ENCODE peak calls at places on chromosomes 3 and 15, in ten cellular contexts. E is transverse colon, N is prostate gland, Y is endothelial cell of umbilical vein, V is GM12878, A is GM12891, G is vagina, H is K562, W is suprapubic skin, P is breast epithelium. D is an unnamed sample.

GRCh38 chr3:72753495-72753894 is 94.8 kb downstream of the SHQ1 start:
- DNase-seq in E (peak; percentile 29), N (no peak), Y (no peak), V (no peak), A (no peak), G (no peak), H (no peak), W (no peak), P (no peak), D (no peak)

GRCh38 chr3:128167646-128167972 is 14.3 kb downstream of the EEFSEC start:
- DNase-seq in E (no peak), N (no peak), Y (no peak), V (no peak), A (no peak), G (no peak), H (no peak), W (no peak), P (no peak), D (no peak)

GRCh38 chr15:76285241-76285825 is 25.9 kb downstream of the ETFA start:
- DNase-seq in E (no peak), N (no peak), Y (peak; percentile 28), V (no peak), A (no peak), G (no peak), H (peak; percentile 21), W (no peak), P (no peak), D (no peak)

GRCh38 chr15:48533982-48534381 is 111.5 kb downstream of the FBN1 start:
- DNase-seq in E (no peak), N (no peak), Y (no peak), V (no peak), A (no peak), G (no peak), H (no peak), W (no peak), P (no peak), D (no peak)

GRCh38 chr3:17935217-17935616 is 192.8 kb upstream of the TBC1D5 start:
- DNase-seq in E (no peak), N (no peak), Y (no peak), V (no peak), A (no peak), G (no peak), H (no peak), W (no peak), P (no peak), D (no peak)

GRCh38 chr15:22262613-22263020 is 182.3 kb downstream of the OR4M2 start:
- DNase-seq in E (peak; percentile 46), N (no peak), Y (no peak), V (no peak), A (no peak), G (peak; percentile 71), H (no peak), W (no peak), P (no peak), D (no peak)

GRCh38 chr15:58980351-58980939 is 7.0 kb upstream of the RNF111 start:
- DNase-seq in E (no peak), N (no peak), Y (peak; percentile 59), V (no peak), A (no peak), G (no peak), H (no peak), W (no peak), P (no peak), D (no peak)

GRCh38 chr3:73060302-73060723 is 1.1 kb upstream of the EBLN2 start:
- DNase-seq in E (no peak), N (no peak), Y (no peak), V (no peak), A (no peak), G (no peak), H (no peak), W (no peak), P (no peak), D (no peak)

GRCh38 chr15:94526071-94526689 is 294.8 kb downstream of the MCTP2 start:
- DNase-seq in E (no peak), N (no peak), Y (no peak), V (no peak), A (no peak), G (no peak), H (peak; percentile 14), W (no peak), P (no peak), D (no peak)

GRCh38 chr15:55829826-55830225 is 86.9 kb upstream of the PRTG start:
- DNase-seq in E (no peak), N (no peak), Y (no peak), V (peak; percentile 32), A (no peak), G (no peak), H (no peak), W (no peak), P (no peak), D (no peak)

GRCh38 chr3:38549957-38550840 is 54.1 kb downstream of the EXOG start:
- DNase-seq in E (peak; percentile 3), N (no peak), Y (no peak), V (no peak), A (no peak), G (no peak), H (no peak), W (peak; percentile 56), P (no peak), D (peak; percentile 16)

DNA sequence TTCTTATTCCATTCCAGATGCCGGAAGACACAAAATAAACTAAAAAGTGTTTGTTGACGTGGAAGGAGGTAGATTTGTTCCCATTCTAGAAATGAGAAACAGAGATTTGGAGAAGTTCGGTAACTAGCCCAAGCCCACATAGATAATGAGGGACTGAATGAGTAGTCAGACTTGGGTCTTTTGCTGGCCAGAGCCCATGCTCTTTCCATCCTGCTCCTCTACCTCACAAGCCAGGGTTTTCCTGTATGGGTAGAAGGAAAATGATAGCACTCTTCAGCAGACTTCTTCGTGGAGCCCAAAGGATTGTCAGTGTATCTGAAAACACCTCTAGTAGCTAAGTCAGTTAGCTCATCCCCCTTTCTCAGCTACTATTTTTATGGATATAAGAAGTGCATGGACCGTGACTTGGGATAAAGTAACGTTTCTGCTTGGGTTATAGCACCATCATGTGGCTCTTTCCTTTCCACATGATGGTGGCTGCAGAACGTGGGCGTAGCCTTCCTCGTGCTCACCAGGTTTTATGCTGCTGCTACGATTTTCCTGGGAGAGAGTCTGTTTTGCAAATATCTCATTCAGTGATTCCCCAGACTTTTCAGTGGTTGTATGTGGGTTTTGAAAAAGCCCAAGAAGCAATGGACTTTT is 84.6 kb downstream of the DGKG start:
- DNase-seq in E (no peak), N (no peak), Y (peak; percentile 49), V (no peak), A (no peak), G (no peak), H (peak; percentile 39), W (no peak), P (peak; percentile 30), D (no peak)
- TF ChIP-seq POLR2AphosphoS5 in E (no peak), N (no peak), Y (no peak), V (no peak), A (no peak), G (no peak), H (no peak), W (no peak), P (no peak), D (no peak)

DNA sequence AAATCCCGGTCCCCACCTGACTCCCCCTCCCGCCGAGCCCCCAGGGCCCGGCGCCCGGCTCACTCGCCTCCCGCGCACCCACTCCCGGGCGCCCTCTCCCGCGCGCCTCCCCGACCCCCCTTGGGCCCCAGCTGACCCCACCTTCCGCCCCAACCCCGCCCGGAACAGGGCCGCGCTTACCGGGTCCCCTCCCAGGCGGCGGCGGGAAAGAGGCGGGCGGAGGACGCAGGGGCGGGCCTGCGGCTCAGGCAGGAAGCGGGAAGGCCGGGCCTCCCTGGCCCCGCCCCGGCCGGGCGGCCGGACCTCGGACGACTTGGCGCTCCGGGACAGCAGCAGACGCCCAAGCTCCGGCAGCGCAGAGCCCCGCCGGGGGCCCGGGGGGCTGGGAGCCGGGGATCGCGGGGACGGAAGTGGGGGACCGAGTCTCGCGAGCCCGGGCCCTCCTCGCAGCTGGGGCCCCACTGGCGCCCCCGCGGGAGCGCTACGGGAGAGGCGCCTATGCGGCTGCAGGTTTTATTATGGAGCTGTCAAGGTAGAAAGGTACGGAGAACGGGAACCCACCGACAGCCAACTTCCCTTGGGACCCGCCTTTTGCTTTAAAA is at the start of gene SLC41A3:
- DNase-seq in E (peak; percentile 93), N (peak; percentile 88), Y (peak; percentile 74), V (peak; percentile 45), A (peak; percentile 90), G (no peak), H (peak; percentile 84), W (peak; percentile 92), P (peak; percentile 83), D (peak; percentile 91)
- TF ChIP-seq POLR2AphosphoS5 in E (peak; percentile 40), N (no peak), Y (peak; percentile 46), V (no peak), A (no peak), G (no peak), H (no peak), W (no peak), P (peak; percentile 19), D (peak; percentile 77)

DNA sequence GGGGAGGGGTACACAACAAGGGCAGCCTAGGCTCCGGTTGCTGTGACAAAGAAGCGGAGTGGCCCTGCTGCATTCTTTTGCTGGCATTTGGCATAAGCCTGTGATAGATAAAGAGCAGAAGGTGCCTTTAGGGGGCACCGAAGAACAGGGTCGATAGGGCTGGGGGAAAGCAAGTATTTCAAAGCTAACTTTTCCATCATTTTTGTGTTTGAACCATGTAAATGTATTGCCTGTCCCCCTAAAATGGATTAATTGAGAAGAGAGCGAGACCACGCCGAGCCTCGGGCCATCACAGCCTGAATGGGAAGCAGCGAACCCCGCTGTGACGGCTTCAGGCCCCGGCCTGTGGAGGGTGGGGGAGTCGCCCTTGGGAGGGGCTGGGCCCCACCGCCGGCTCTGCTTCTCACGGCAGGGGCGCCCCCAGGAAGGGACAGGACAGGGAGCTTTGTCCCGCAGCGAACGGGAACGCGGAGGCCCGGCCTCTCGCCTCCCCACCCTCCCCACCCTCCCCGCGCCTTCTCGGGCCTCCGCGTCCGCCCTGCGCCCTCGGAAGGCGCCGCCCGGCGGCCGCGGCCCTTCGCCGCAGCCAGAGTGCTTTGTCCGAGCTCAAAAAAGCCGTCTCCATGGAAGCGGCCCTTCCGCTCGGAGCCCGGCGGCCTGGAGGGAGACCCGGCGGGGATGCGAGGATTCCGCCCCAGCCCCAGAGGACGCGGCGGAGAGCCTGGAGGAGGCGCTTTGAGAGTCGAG is 32.4 kb upstream of the ALDH1L1 start:
- DNase-seq in E (peak; percentile 15), N (peak; percentile 65), Y (peak; percentile 47), V (no peak), A (no peak), G (no peak), H (peak; percentile 7), W (no peak), P (peak; percentile 39), D (peak; percentile 32)
- TF ChIP-seq POLR2AphosphoS5 in E (no peak), N (peak; percentile 44), Y (no peak), V (no peak), A (no peak), G (peak; percentile 32), H (no peak), W (no peak), P (no peak), D (no peak)

DNA sequence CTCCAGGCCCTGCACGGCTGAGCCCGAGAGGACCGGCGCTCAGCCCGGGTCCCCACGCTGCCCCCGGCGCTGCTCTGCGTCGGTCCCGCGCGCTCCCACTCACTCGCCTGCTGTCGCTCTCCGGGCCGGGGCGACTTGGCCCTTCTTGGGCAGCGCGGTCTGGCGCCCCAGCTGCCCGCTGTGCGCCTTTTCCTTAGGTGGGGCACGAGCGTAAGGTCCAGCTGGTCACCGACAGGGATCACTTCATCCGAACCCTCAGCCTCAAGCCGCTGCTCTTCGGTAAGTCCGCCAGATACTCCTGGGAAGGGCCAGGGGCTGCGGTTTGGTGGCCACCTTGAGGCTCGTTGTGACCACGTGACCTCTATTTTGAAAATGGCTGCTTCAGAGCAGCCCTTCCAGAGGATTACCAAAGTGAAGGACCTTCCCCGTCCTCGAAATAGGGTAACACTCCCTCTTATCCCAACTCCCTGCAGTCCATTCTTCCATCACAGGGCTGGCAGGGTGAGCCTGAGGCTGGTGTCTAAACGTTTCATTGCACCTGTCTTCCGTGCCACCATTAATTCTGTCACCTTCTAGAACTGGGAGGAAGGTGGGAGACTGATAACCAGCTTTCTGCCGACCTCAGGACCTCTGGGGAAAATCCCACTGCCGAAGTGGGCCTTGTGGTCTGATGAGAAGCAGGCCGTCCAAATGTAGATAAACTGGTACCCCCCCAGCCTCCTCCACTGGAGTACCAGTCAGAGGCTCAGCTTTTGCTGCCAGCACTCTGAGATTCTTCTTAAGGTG is 788 bp downstream of the P4HTM start:
- DNase-seq in E (peak; percentile 39), N (no peak), Y (peak; percentile 52), V (no peak), A (no peak), G (no peak), H (no peak), W (no peak), P (no peak), D (no peak)
- TF ChIP-seq POLR2AphosphoS5 in E (no peak), N (peak; percentile 6), Y (peak; percentile 8), V (no peak), A (no peak), G (no peak), H (no peak), W (no peak), P (no peak), D (no peak)